ENCODE peak calls at places on chromosome 13, in nine cellular contexts. S is ascending aorta, I is epithelial cell of esophagus, M is AG04449, N is pancreas, Z is PC-3, H is heart left ventricle, O is adrenal gland, P is astrocyte of the spinal cord. K is an unnamed sample.

GRCh38 chr13:22061806-22062391 is 391.0 kb downstream of the FGF9 start:
- DNase-seq in P (no peak), M (no peak), H (no peak), S (no peak), O (no peak), I (no peak), Z (no peak), N (no peak), K (no peak)

GRCh38 chr13:76889254-76889653 is 3.0 kb upstream of the KCTD12 start:
- DNase-seq in H (no peak), P (no peak), I (peak; percentile 93), O (no peak), M (no peak), N (no peak), Z (no peak), S (no peak), K (no peak)

GRCh38 chr13:87057807-87058520 is 613.2 kb upstream of the SLITRK5 start:
- DNase-seq in O (no peak), H (no peak), I (no peak), P (peak; percentile 60), Z (peak; percentile 20), N (no peak), M (no peak), S (no peak), K (no peak)

GRCh38 chr13:46168341-46168740 is 13.6 kb downstream of the LCP1 start:
- DNase-seq in S (peak; percentile 69), H (no peak), Z (no peak), O (peak; percentile 14), M (no peak), I (peak; percentile 80), P (no peak), N (no peak), K (peak; percentile 55)

GRCh38 chr13:113759525-113760137 is 605 bp downstream of the TMEM255B start:
- DNase-seq in N (peak; percentile 61), Z (peak; percentile 25), M (no peak), S (peak; percentile 69), P (peak; percentile 8), H (peak; percentile 60), I (peak; percentile 12), O (peak; percentile 35), K (no peak)

GRCh38 chr13:35475131-35475959 is 1.1 kb downstream of the MAB21L1 start:
- DNase-seq in H (peak; percentile 30), S (no peak), P (peak; percentile 49), Z (no peak), N (no peak), I (peak; percentile 29), O (peak; percentile 40), M (no peak), K (peak; percentile 76)

GRCh38 chr13:112161441-112162301 is 94.7 kb downstream of the SOX1 start:
- DNase-seq in H (no peak), Z (no peak), I (no peak), S (no peak), P (no peak), M (no peak), O (no peak), N (peak; percentile 12), K (no peak)

GRCh38 chr13:75299206-75299605 is 182.8 kb downstream of the TBC1D4 start:
- DNase-seq in N (no peak), Z (no peak), M (no peak), H (no peak), O (no peak), I (no peak), S (no peak), P (no peak), K (no peak)

GRCh38 chr13:112744306-112745021 is 54.6 kb downstream of the ATP11A start:
- DNase-seq in H (no peak), O (no peak), P (no peak), I (peak; percentile 17), M (no peak), Z (no peak), N (no peak), S (no peak), K (peak; percentile 14)

GRCh38 chr13:79792716-79793115 is 311.8 kb downstream of the NDFIP2 start:
- DNase-seq in N (no peak), P (no peak), S (no peak), O (no peak), M (no peak), Z (no peak), H (no peak), I (peak; percentile 63), K (no peak)

GRCh38 chr13:30148791-30149190 is 158.6 kb downstream of the KATNAL1 start:
- DNase-seq in O (no peak), S (no peak), N (no peak), H (no peak), I (no peak), P (no peak), M (no peak), Z (no peak), K (no peak)
- H3K4me3 ChIP-seq in O (no peak overlapping the region), S (no peak overlapping the region), N (no peak overlapping the region), H (no peak overlapping the region), I (no peak overlapping the region), P (no peak overlapping the region), M (no peak overlapping the region), Z (no peak overlapping the region), K (no peak overlapping the region)

GRCh38 chr13:104782741-104783140 is 1716.5 kb upstream of the SLC10A2 start:
- DNase-seq in M (no peak), O (no peak), N (no peak), I (no peak), S (no peak), Z (no peak), P (no peak), H (no peak), K (no peak)
- TF ChIP-seq CTCF in M (no peak), O (no peak), N (no peak), I (no peak), S (no peak), Z (no peak), P (no peak), H (no peak), K (no peak)

DNA sequence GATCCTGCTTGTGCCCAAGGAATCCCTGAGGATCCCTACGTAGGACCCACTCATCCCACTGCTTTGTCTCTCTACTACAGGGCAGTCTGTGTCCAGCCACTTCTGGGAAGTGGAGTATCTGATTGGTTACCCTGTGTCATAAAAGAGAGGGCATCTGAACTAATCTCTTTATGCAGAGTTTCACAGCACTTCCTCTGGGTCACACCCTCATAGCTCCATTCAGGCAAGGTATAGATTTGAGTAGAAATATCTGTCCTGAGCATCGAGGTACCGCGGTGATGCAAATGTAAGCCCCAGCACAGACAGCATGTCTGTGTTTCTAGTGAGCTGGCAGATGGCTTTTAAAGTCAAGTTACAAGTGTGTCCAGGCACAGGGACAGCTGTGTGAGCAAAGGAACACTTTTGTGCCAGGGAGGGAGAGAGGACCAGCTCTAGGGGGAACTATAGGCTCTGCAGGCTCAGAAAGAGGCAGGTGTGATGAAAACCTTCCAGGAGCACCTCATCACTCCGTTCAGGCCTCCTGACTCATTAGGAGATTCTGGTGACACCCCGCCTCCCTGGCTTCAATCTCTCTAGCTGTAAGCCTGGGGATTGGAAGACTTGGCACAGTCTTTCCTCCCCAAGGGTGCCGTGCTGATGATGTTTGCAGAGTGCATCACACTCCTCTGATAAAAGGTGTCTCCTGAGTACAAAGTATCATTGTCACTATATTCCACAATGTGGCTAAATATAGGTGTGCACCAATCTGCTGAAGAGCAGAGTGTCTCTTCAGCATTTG is 84.3 kb upstream of the UBL3 start:
- DNase-seq in H (no peak), O (no peak), I (peak; percentile 34), N (no peak), P (no peak), Z (peak; percentile 32), M (no peak), S (no peak), K (no peak)
- H3K4me3 ChIP-seq in H (no peak overlapping the region), O (no peak overlapping the region), I (no peak overlapping the region), N (no peak overlapping the region), P (no peak overlapping the region), Z (no peak overlapping the region), M (no peak overlapping the region), S (no peak overlapping the region), K (no peak overlapping the region)

GRCh38 chr13:27280009-27280646 is 9.5 kb downstream of the RASL11A start:
- DNase-seq in O (no peak), P (peak; percentile 45), I (no peak), S (no peak), M (no peak), H (no peak), Z (peak; percentile 92), N (no peak), K (no peak)

GRCh38 chr13:27288397-27288796 is 17.8 kb downstream of the RASL11A start:
- DNase-seq in S (no peak), M (no peak), O (no peak), H (no peak), P (no peak), I (no peak), Z (no peak), N (no peak), K (no peak)

GRCh38 chr13:27280841-27281240 is 10.2 kb downstream of the RASL11A start:
- DNase-seq in M (no peak), H (no peak), I (no peak), N (no peak), O (no peak), S (no peak), P (no peak), Z (no peak), K (no peak)

GRCh38 chr13:27281420-27281819 is 10.8 kb downstream of the RASL11A start:
- DNase-seq in O (no peak), S (no peak), Z (peak; percentile 30), I (no peak), H (no peak), P (no peak), N (no peak), M (no peak), K (no peak)

DNA sequence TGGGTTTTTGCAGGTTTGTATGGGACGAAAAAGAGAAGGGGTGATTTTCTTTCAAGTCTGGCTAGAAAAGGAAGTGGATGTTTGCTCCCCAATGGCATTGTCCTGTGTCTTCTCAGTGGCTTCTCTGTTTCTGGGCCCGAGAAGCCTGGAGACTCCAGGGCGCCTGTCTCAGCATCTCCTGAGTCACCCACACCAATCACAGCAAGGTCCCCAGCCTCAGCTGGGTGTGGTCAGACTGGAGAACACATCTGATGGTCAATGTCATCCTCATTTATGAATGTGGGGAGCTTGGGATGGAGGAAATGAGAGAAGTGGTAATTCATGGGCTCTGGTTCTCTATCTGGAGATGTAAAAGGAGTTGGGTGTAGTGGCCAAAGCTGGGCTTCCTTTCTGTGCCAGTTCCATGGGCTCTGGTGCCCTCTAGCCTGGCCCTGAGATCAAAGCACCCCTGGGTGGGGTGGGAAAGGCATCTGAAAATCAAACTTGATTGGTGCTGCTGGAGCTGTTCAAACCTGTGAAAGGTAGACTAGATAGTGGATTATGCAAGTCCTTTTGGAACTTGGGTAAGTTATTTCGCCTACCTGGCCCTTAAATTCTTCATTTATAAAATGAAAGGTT is 13.4 kb downstream of the RASL11A start:
- DNase-seq in M (no peak), Z (peak; percentile 59), S (no peak), I (peak; percentile 15), N (no peak), H (no peak), P (no peak), O (peak; percentile 44), K (peak; percentile 50)
- TF ChIP-seq CTCF in M (peak; percentile 48), Z (peak; percentile 66), S (peak; percentile 20), I (peak; percentile 22), N (peak; percentile 13), H (peak; percentile 47), P (peak; percentile 54), O (no peak), K (peak; percentile 40)

K was measured in foreskin fibroblast.